ENCODE peak calls at places on chromosomes 4 and X, in four cellular contexts. One of them, this sample, is unnamed.

GRCh38 chr4:176668324-176668723 is 124.4 kb downstream of the VEGFC start:
- DNase-seq in HCT116: no peak
- DNase-seq in cardiac muscle cell: no peak
- DNase-seq in tibial nerve: no peak
- DNase-seq in this sample: no peak

GRCh38 chrX:31258163-31258562 is 186.3 kb upstream of the FTHL17 start:
- DNase-seq in HCT116: no peak
- DNase-seq in cardiac muscle cell: no peak
- DNase-seq in tibial nerve: no peak
- DNase-seq in this sample: no peak

GRCh38 chr4:47876784-47877183 is 37.6 kb downstream of the NFXL1 start:
- DNase-seq in HCT116: no peak
- DNase-seq in cardiac muscle cell: no peak
- DNase-seq in tibial nerve: no peak
- DNase-seq in this sample: no peak

GRCh38 chrX:24862343-24862742 is 153.4 kb downstream of the ARX start:
- DNase-seq in HCT116: no peak
- DNase-seq in cardiac muscle cell: no peak
- DNase-seq in tibial nerve: no peak
- DNase-seq in this sample: no peak

GRCh38 chr4:103415801-103416200 is 217.7 kb upstream of the CENPE start:
- DNase-seq in HCT116: no peak
- DNase-seq in cardiac muscle cell: no peak
- DNase-seq in tibial nerve: no peak
- DNase-seq in this sample: peak; percentile 1

GRCh38 chrX:16171039-16171438 is 3.8 kb downstream of the MAGEB17 start:
- DNase-seq in HCT116: no peak
- DNase-seq in cardiac muscle cell: no peak
- DNase-seq in tibial nerve: no peak
- DNase-seq in this sample: no peak

GRCh38 chr4:169158046-169158445 is 112.7 kb downstream of the SH3RF1 start:
- DNase-seq in HCT116: no peak
- DNase-seq in cardiac muscle cell: no peak
- DNase-seq in tibial nerve: no peak
- DNase-seq in this sample: no peak

GRCh38 chrX:152896450-152896849 is 1.4 kb upstream of the ZNF185 start:
- DNase-seq in HCT116: peak; percentile 29
- DNase-seq in cardiac muscle cell: no peak
- DNase-seq in tibial nerve: no peak
- DNase-seq in this sample: peak; percentile 31

GRCh38 chr4:99578679-99579078 is 4.1 kb downstream of the MTTP start:
- DNase-seq in HCT116: no peak
- DNase-seq in cardiac muscle cell: no peak
- DNase-seq in tibial nerve: no peak
- DNase-seq in this sample: no peak

GRCh38 chr4:13763707-13764106 is 136.2 kb upstream of the BOD1L1 start:
- DNase-seq in HCT116: no peak
- DNase-seq in cardiac muscle cell: no peak
- DNase-seq in tibial nerve: no peak
- DNase-seq in this sample: no peak

GRCh38 chr4:40258624-40259023 is 61.8 kb downstream of the RHOH start:
- DNase-seq in HCT116: no peak
- DNase-seq in cardiac muscle cell: no peak
- DNase-seq in tibial nerve: no peak
- DNase-seq in this sample: no peak

GRCh38 chrX:8201896-8202331 is 30.8 kb upstream of the VCX2 start:
- DNase-seq in HCT116: no peak
- DNase-seq in cardiac muscle cell: no peak
- DNase-seq in tibial nerve: no peak
- DNase-seq in this sample: no peak

GRCh38 chrX:20361890-20362262 is 95.2 kb upstream of the RPS6KA3 start:
- DNase-seq in HCT116: no peak
- DNase-seq in cardiac muscle cell: peak; percentile 25
- DNase-seq in tibial nerve: no peak
- DNase-seq in this sample: no peak

GRCh38 chr4:145823743-145824142 is 114.9 kb downstream of the ZNF827 start:
- DNase-seq in HCT116: no peak
- DNase-seq in cardiac muscle cell: no peak
- DNase-seq in tibial nerve: no peak
- DNase-seq in this sample: no peak

GRCh38 chrX:16462912-16463311 is 187.0 kb upstream of the S100G start:
- DNase-seq in HCT116: no peak
- DNase-seq in cardiac muscle cell: no peak
- DNase-seq in tibial nerve: no peak
- DNase-seq in this sample: no peak

GRCh38 chr4:15805583-15806517 is 27.7 kb downstream of the CD38 start:
- DNase-seq in HCT116: peak; percentile 57
- DNase-seq in cardiac muscle cell: peak; percentile 69
- DNase-seq in tibial nerve: no peak
- DNase-seq in this sample: no peak

GRCh38 chr4:1342003-1342402 is 5.0 kb upstream of the UVSSA start:
- DNase-seq in HCT116: no peak
- DNase-seq in cardiac muscle cell: no peak
- DNase-seq in tibial nerve: no peak
- DNase-seq in this sample: no peak

GRCh38 chr4:143287571-143287923 is 49.1 kb upstream of the GAB1 start:
- DNase-seq in HCT116: no peak
- DNase-seq in cardiac muscle cell: no peak
- DNase-seq in tibial nerve: no peak
- DNase-seq in this sample: no peak

DNA sequence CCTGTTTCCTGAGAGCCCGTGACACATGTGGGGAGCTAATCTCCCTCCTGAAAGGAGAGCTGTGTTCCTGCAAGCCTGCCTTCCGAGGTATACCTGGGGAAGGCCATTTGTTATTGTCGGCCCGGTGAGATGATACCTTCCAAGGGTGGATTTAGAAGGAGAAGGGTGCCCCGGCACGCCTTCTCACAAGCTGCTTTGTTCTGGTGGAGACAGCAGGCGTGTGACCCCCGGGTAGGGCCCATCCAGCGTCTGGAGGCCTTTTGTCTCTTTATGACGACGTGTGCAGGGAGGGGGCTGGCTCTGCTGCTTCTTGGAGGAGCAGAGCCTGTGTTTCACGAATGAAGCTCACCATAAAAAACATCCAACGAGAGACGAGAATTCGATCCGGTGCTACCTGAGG is 45.3 kb downstream of the SHOX start:
- DNase-seq in HCT116: no peak
- DNase-seq in cardiac muscle cell: no peak
- DNase-seq in tibial nerve: no peak
- DNase-seq in this sample: no peak
- H3K27ac ChIP-seq in HCT116: no peak overlapping the region
- H3K27ac ChIP-seq in cardiac muscle cell: no peak overlapping the region
- H3K27ac ChIP-seq in tibial nerve: no peak overlapping the region
- H3K27ac ChIP-seq in this sample: no peak overlapping the region

DNA sequence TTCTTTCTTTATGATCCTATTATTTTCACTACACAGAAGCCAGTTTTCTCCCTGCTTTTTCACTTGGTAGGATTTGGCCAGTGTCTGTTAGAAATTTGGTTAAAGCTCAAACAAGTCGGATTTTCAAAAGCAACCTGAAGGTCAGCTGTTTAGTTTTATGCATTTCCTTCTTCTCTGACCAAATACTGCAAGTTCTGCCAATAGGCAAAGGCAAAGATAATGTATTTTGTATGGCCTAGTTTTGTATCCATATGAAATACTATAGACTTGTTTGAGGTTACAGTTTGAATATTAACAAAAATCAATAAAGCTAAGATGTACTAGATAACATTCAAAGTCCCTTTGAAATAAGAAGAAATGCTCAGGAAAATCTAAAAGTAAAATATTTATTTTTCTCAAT is 439.4 kb downstream of the TRIML1 start:
- DNase-seq in HCT116: no peak
- DNase-seq in cardiac muscle cell: no peak
- DNase-seq in tibial nerve: no peak
- DNase-seq in this sample: no peak
- H3K27ac ChIP-seq in HCT116: no peak overlapping the region
- H3K27ac ChIP-seq in cardiac muscle cell: no peak overlapping the region
- H3K27ac ChIP-seq in tibial nerve: no peak overlapping the region
- H3K27ac ChIP-seq in this sample: no peak overlapping the region

DNA sequence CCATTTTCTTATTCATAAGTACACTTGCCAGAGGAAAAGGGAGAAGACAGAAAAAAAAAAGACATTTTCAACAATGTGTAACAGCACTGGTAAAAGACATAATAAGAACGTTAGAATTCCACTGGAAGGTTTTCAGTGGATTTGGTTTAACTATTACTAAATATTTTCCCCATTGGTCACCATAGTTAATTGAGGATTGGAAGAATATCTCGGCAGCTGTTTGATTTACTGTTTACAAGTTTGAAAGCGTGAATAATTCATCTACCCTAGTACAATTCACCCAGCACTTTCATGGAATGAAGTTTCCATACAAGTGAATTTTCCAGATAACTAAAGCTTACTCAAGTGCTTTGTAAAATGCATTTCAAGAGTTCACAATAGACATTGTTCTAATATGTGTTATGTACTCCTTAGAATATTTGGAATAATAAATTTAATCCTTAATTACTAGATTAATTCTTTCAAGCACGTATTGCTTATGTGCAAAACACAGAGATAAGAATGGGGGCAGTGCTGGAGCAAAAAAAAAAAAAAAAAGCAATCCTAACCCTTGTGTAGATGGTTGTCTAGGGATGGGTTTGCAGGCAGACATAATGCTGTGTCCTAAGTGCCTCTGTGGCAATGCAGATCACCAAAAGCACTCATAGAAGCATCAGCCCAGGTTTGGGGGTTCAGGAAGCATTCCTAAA is 57.1 kb downstream of the ENPEP start:
- DNase-seq in HCT116: no peak
- DNase-seq in cardiac muscle cell: no peak
- DNase-seq in tibial nerve: no peak
- DNase-seq in this sample: no peak
- H3K27ac ChIP-seq in HCT116: no peak overlapping the region
- H3K27ac ChIP-seq in cardiac muscle cell: no peak overlapping the region
- H3K27ac ChIP-seq in tibial nerve: no peak overlapping the region
- H3K27ac ChIP-seq in this sample: peak overlapping the region; percentile 76

GRCh38 chrX:150506486-150506885 is 61.9 kb upstream of the MTM1 start:
- DNase-seq in HCT116: no peak
- DNase-seq in cardiac muscle cell: no peak
- DNase-seq in tibial nerve: no peak
- DNase-seq in this sample: no peak

GRCh38 chrX:150509703-150510102 is 58.7 kb upstream of the MTM1 start:
- DNase-seq in HCT116: no peak
- DNase-seq in cardiac muscle cell: no peak
- DNase-seq in tibial nerve: no peak
- DNase-seq in this sample: no peak

GRCh38 chrX:150508461-150509367 is 59.7 kb upstream of the MTM1 start:
- DNase-seq in HCT116: no peak
- DNase-seq in cardiac muscle cell: no peak
- DNase-seq in tibial nerve: peak; percentile 18
- DNase-seq in this sample: no peak

GRCh38 chrX:150507251-150507856 is 61.1 kb upstream of the MTM1 start:
- DNase-seq in HCT116: no peak
- DNase-seq in cardiac muscle cell: no peak
- DNase-seq in tibial nerve: no peak
- DNase-seq in this sample: no peak

GRCh38 chrX:150508018-150508417 is 60.4 kb upstream of the MTM1 start:
- DNase-seq in HCT116: no peak
- DNase-seq in cardiac muscle cell: no peak
- DNase-seq in tibial nerve: no peak
- DNase-seq in this sample: no peak
- H3K27ac ChIP-seq in HCT116: no peak overlapping the region
- H3K27ac ChIP-seq in cardiac muscle cell: no peak overlapping the region
- H3K27ac ChIP-seq in tibial nerve: peak overlapping the region; percentile 64
- H3K27ac ChIP-seq in this sample: no peak overlapping the region

GRCh38 chr4:37908488-37909343 is 17.8 kb downstream of the TBC1D1 start:
- DNase-seq in HCT116: no peak
- DNase-seq in cardiac muscle cell: no peak
- DNase-seq in tibial nerve: no peak
- DNase-seq in this sample: no peak
- H3K27ac ChIP-seq in HCT116: no peak overlapping the region
- H3K27ac ChIP-seq in cardiac muscle cell: peak overlapping the region; percentile 55
- H3K27ac ChIP-seq in tibial nerve: no peak overlapping the region
- H3K27ac ChIP-seq in this sample: no peak overlapping the region

DNA sequence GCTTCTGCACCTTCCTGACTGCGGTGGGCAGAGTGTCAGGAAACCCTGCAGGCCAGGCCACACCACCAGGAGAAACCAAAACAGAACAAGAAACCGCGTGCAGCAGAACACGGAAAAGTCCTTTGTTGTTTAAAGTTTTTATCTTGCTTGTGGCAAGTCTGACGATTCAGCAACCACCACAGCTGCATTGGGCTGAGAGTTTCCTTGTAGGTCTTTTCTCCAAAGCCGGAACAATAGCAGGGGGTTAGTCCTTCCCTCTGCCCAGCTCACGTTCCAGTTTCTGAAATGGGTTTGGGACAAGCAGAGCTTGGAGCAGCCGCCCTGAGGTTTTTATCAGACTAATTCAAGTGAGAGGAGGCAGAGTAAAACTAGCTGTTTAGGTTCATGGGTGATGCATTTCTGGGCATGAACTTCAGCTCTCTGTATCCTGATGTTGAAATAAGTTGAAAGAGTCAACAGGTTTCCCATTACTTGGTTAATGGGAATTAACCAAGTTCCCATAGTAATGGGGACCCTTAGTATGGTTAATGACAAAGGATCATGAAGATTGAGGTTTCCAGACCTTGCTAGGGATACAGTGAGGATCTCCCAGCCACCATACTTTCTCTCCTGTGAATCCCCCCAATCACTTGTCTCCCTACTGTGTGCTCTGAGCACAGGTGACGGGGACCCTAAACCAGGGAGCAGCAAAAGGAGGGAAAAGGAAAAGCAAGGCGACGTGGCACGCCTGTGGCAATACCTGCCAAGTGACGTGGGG is 217.0 kb downstream of the PTTG2 start:
- DNase-seq in HCT116: no peak
- DNase-seq in cardiac muscle cell: no peak
- DNase-seq in tibial nerve: no peak
- DNase-seq in this sample: no peak
- H3K27ac ChIP-seq in HCT116: no peak overlapping the region
- H3K27ac ChIP-seq in cardiac muscle cell: no peak overlapping the region
- H3K27ac ChIP-seq in tibial nerve: peak overlapping the region; percentile 17
- H3K27ac ChIP-seq in this sample: peak overlapping the region; percentile 6

GRCh38 chr4:118898684-118899138 is 10.1 kb downstream of the SYNPO2 start:
- DNase-seq in HCT116: no peak
- DNase-seq in cardiac muscle cell: peak; percentile 76
- DNase-seq in tibial nerve: no peak
- DNase-seq in this sample: no peak
- H3K27ac ChIP-seq in HCT116: no peak overlapping the region
- H3K27ac ChIP-seq in cardiac muscle cell: peak overlapping the region; percentile 92
- H3K27ac ChIP-seq in tibial nerve: no peak overlapping the region
- H3K27ac ChIP-seq in this sample: no peak overlapping the region

DNA sequence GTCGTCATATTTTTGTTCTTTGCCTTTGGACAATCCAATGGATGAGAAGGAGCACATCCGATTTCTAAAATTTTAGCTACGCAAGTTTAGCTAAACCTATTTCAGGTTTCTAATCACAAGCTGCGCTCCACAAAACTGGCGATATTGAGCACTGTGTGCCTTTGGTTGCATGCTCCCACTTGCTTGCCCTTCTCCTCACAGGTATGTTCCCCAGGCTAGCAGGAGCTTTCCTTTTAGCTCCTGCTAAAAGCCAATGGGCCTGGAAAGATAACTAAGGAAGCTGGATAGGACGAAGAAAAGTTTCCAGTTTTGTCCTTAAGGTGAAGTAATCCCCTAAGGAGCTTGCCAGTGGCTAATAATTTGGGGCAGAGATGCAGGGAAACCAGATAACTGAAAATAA is 975.2 kb downstream of the FSTL5 start:
- DNase-seq in HCT116: no peak
- DNase-seq in cardiac muscle cell: no peak
- DNase-seq in tibial nerve: no peak
- DNase-seq in this sample: no peak
- H3K27ac ChIP-seq in HCT116: no peak overlapping the region
- H3K27ac ChIP-seq in cardiac muscle cell: no peak overlapping the region
- H3K27ac ChIP-seq in tibial nerve: no peak overlapping the region
- H3K27ac ChIP-seq in this sample: no peak overlapping the region